ENCODE peak calls at places on chromosomes 7 and 10, in seven cellular contexts. W, A, N, B, Y, I and Z are unnamed samples.

GRCh38 chr7:157739056-157739455 is 402.3 kb downstream of the DNAJB6 start:
- DNase-seq in W (no peak), A (no peak), N (no peak), B (no peak), Y (no peak), I (no peak), Z (no peak)

GRCh38 chr10:116620423-116621400 is at the start of gene PNLIPRP2:
- DNase-seq in W (no peak), A (no peak), N (peak), B (no peak), Y (no peak), I (no peak), Z (no peak)

GRCh38 chr10:123797813-123798212 is 93.8 kb downstream of the CPXM2 start:
- DNase-seq in W (no peak), A (no peak), N (no peak), B (no peak), Y (no peak), I (no peak), Z (no peak)

GRCh38 chr10:36494386-36494785 is 631.0 kb upstream of the ANKRD30A start:
- DNase-seq in W (no peak), A (peak), N (no peak), B (no peak), Y (peak), I (peak), Z (peak)

GRCh38 chr10:79149662-79150443 is 81.1 kb downstream of the ZMIZ1 start:
- DNase-seq in W (peak), A (peak), N (no peak), B (peak), Y (peak), I (peak), Z (peak)

GRCh38 chr7:22464299-22464698 is 35.7 kb downstream of the STEAP1B start:
- DNase-seq in W (no peak), A (no peak), N (no peak), B (no peak), Y (no peak), I (no peak), Z (no peak)

GRCh38 chr7:117041007-117041406 is 87.7 kb downstream of the ST7 start:
- DNase-seq in W (no peak), A (no peak), N (no peak), B (no peak), Y (peak), I (peak), Z (peak)

GRCh38 chr7:157527686-157528085 is 190.9 kb downstream of the DNAJB6 start:
- DNase-seq in W (no peak), A (no peak), N (no peak), B (no peak), Y (no peak), I (no peak), Z (no peak)

GRCh38 chr7:69597278-69598076 is 798 bp upstream of the AUTS2 start:
- DNase-seq in W (no peak), A (peak), N (no peak), B (peak), Y (no peak), I (peak), Z (peak)

GRCh38 chr10:5643356-5643755 is 23.0 kb downstream of the ASB13 start:
- DNase-seq in W (no peak), A (no peak), N (no peak), B (no peak), Y (no peak), I (no peak), Z (peak)
- TF ChIP-seq CTCF in W (no peak), A (no peak), N (no peak), B (no peak), Y (no peak), I (no peak), Z (no peak)

GRCh38 chr10:19947203-19947602 is 131.0 kb downstream of the PLXDC2 start:
- DNase-seq in W (no peak), A (no peak), N (no peak), B (no peak), Y (no peak), I (no peak), Z (no peak)
- H3K4me3 ChIP-seq in W (no peak), A (no peak), N (no peak), B (no peak), Y (no peak), I (no peak), Z (no peak)

GRCh38 chr10:122560279-122560804 is at the start of gene DMBT1:
- DNase-seq in W (no peak), A (no peak), N (no peak), B (no peak), Y (peak), I (no peak), Z (no peak)

GRCh38 chr10:122555431-122555830 is 5.1 kb upstream of the DMBT1 start:
- DNase-seq in W (no peak), A (no peak), N (no peak), B (no peak), Y (no peak), I (no peak), Z (no peak)

GRCh38 chr10:122558452-122558851 is 2.1 kb upstream of the DMBT1 start:
- DNase-seq in W (no peak), A (no peak), N (no peak), B (no peak), Y (no peak), I (no peak), Z (no peak)

GRCh38 chr10:122559228-122559627 is 1.3 kb upstream of the DMBT1 start:
- DNase-seq in W (no peak), A (no peak), N (no peak), B (no peak), Y (peak), I (peak), Z (no peak)

GRCh38 chr10:122557516-122557915 is 3.0 kb upstream of the DMBT1 start:
- DNase-seq in W (no peak), A (no peak), N (no peak), B (no peak), Y (peak), I (no peak), Z (no peak)
- TF ChIP-seq CTCF in W (no peak), A (no peak), N (no peak), B (no peak), Y (peak), I (no peak), Z (no peak)

GRCh38 chr7:496528-497295 is 22.9 kb downstream of the PDGFA start:
- DNase-seq in W (peak), A (no peak), N (no peak), B (no peak), Y (peak), I (no peak), Z (no peak)

GRCh38 chr7:498678-499641 is 20.7 kb downstream of the PDGFA start:
- DNase-seq in W (no peak), A (no peak), N (no peak), B (no peak), Y (no peak), I (no peak), Z (no peak)

GRCh38 chr7:497946-498655 is 21.5 kb downstream of the PDGFA start:
- DNase-seq in W (no peak), A (no peak), N (no peak), B (no peak), Y (no peak), I (no peak), Z (no peak)

GRCh38 chr7:495761-496321 is 23.8 kb downstream of the PDGFA start:
- DNase-seq in W (no peak), A (no peak), N (no peak), B (no peak), Y (no peak), I (no peak), Z (no peak)

DNA sequence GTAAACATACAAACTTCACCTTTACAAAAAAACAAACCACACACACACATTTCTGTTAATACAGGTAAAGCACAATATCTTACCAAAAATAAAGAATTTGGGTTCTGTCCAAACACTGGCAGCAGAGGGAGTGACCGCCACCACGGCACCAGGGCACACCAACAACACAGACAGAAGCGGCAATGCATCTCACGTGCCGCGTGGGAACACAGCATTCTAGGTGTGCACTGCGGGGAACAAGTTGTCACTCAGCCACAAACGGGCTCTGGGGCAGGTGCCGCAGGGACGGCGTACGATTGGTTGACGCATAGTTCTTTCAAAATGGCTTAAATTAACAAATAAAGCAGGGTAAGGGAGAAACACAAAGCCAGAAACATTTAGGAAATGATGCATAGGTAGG is 22.3 kb downstream of the PDGFA start:
- DNase-seq in W (no peak), A (no peak), N (no peak), B (no peak), Y (no peak), I (no peak), Z (no peak)
- H3K4me3 ChIP-seq in W (no peak), A (no peak), N (no peak), B (no peak), Y (no peak), I (no peak), Z (no peak)

GRCh38 chr10:103353281-103353680 is 2.3 kb upstream of the PCGF6 start:
- DNase-seq in W (no peak), A (no peak), N (peak), B (no peak), Y (no peak), I (no peak), Z (no peak)
- TF ChIP-seq CTCF in W (no peak), A (no peak), N (no peak), B (no peak), Y (no peak), I (no peak), Z (no peak)

DNA sequence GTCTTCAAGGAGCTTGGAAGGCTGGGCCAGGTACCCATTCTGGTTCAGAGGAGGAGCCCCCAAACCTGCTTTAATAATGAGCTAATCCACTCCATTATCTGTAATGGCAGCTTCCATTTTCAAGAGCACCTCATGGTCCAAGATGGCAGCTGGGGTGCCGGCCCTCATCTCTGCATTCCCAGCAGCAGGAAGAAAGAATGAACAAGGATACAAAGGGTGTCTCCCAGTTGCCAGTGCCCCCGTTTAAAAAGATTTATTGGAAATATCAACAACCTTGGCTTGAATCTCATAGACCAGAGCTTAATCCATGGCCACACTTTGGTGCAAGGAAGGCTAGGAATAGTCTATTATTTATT is 8.5 kb downstream of the LAT2 start:
- DNase-seq in W (no peak), A (no peak), N (no peak), B (no peak), Y (no peak), I (no peak), Z (no peak)
- H3K4me3 ChIP-seq in W (no peak), A (no peak), N (no peak), B (no peak), Y (no peak), I (no peak), Z (no peak)

GRCh38 chr7:140060788-140061606 is 1.8 kb downstream of the PARP12 start:
- DNase-seq in W (no peak), A (peak), N (no peak), B (peak), Y (no peak), I (peak), Z (peak)
- TF ChIP-seq CTCF in W (no peak), A (no peak), N (no peak), B (no peak), Y (no peak), I (no peak), Z (no peak)

DNA sequence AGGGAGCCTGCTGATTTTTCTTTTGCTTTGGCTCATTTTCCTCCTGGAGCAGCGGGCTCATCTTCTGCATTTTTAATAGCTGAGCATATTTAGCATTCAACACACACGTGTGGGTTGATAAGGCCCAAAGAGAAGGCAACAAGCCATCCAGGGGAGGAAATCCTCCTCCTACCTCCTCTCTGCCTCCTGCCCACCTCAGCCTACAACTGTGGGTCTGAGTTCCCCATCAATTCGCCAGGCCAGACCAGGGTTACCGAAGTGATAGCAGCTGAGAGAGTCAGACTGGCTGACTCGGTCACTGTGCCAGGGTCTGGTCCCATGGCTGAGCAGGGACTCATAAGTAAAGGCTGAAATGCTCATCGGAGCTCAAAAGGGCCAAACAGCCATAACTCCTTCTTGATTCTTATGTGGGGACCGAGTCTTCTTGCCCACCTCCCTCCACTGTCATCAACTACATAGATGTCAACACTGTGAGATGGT is 74.6 kb upstream of the EFCAB10 start:
- DNase-seq in W (no peak), A (no peak), N (no peak), B (no peak), Y (no peak), I (no peak), Z (no peak)
- H3K4me3 ChIP-seq in W (no peak), A (no peak), N (no peak), B (no peak), Y (no peak), I (no peak), Z (no peak)

DNA sequence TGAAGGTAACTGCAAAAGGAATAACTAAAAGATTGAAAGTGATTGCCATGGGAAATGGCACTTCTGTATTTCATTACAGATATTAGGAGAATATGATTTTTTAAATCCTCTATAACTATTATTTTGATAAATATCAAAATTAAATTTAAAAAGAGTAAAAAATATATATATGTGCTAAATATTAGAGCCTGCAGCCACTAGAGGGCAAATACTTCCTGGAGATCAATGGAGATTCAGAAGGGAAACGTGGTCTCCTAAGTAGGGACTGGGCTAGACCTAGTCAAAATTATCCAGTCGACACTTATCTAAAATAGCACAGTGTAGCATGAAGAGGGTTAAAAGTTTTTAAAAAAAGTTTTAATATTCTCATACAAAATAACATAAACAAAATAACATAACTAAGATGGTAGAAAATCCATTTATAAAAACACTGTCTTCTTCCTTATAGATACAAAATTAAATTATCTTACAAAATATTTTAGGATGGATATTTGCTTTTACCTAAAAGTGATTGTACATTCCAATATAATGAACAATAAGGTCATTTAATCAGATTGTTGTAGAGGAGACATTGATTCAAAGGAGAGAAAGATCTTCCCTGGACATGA is 434.3 kb downstream of the MDFIC start:
- DNase-seq in W (no peak), A (no peak), N (peak), B (no peak), Y (no peak), I (peak), Z (no peak)
- TF ChIP-seq CTCF in W (no peak), A (no peak), N (no peak), B (peak), Y (peak), I (peak), Z (peak)